ENCODE peak calls at places on chromosome 4, in seven cellular contexts. D is AG09309, S is ELR, T is AG08395, Z is SW 1271, H is left ventricle myocardium inferior, Q is A549. V is an unnamed sample.

GRCh38 chr4:147760695-147761094 is 28.8 kb downstream of the ARHGAP10 start:
- DNase-seq in D (no peak), S (no peak), T (peak; percentile 11), Z (no peak), H (peak; percentile 43), Q (no peak), V (no peak)

GRCh38 chr4:104279744-104280143 is 214.9 kb downstream of the CXXC4 start:
- DNase-seq in D (no peak), S (no peak), T (no peak), Z (no peak), H (no peak), Q (no peak), V (no peak)

GRCh38 chr4:10697071-10697470 is 12.5 kb upstream of the CLNK start:
- DNase-seq in D (no peak), S (no peak), T (no peak), Z (no peak), H (no peak), Q (no peak), V (no peak)

GRCh38 chr4:44722001-44722400 is 4.4 kb downstream of the GNPDA2 start:
- DNase-seq in D (no peak), S (no peak), T (no peak), Z (no peak), H (no peak), Q (no peak), V (no peak)

GRCh38 chr4:120718979-120719566 is 203.5 kb downstream of the PRDM5 start:
- DNase-seq in D (no peak), S (peak; percentile 54), T (peak; percentile 57), Z (no peak), H (no peak), Q (no peak), V (no peak)

GRCh38 chr4:6573986-6574746 is 823 bp upstream of the MAN2B2 start:
- DNase-seq in D (no peak), S (no peak), T (no peak), Z (no peak), H (no peak), Q (no peak), V (no peak)

GRCh38 chr4:123170843-123171242 is 225.8 kb upstream of the SPRY1 start:
- DNase-seq in D (no peak), S (peak; percentile 35), T (no peak), Z (no peak), H (no peak), Q (no peak), V (no peak)

GRCh38 chr4:177320721-177321120 is 11.0 kb downstream of the NEIL3 start:
- DNase-seq in D (no peak), S (no peak), T (no peak), Z (no peak), H (no peak), Q (no peak), V (no peak)

GRCh38 chr4:148964456-148964855 is 522.2 kb upstream of the NR3C2 start:
- DNase-seq in D (no peak), S (no peak), T (no peak), Z (no peak), H (no peak), Q (no peak), V (no peak)

GRCh38 chr4:13893221-13893620 is 265.7 kb upstream of the BOD1L1 start:
- DNase-seq in D (no peak), S (no peak), T (peak; percentile 10), Z (no peak), H (no peak), Q (no peak), V (no peak)

GRCh38 chr4:30461218-30461617 is 259.0 kb upstream of the PCDH7 start:
- DNase-seq in D (no peak), S (no peak), T (no peak), Z (no peak), H (no peak), Q (no peak), V (no peak)

GRCh38 chr4:3803946-3804345 is 37.8 kb downstream of the ADRA2C start:
- DNase-seq in D (no peak), S (no peak), T (no peak), Z (no peak), H (no peak), Q (no peak), V (no peak)

GRCh38 chr4:58247792-58248191 is 1137.6 kb upstream of the IGFBP7 start:
- DNase-seq in D (no peak), S (peak; percentile 43), T (no peak), Z (no peak), H (no peak), Q (no peak), V (no peak)

GRCh38 chr4:100948911-100949310 is 398.4 kb downstream of the PPP3CA start:
- DNase-seq in D (no peak), S (no peak), T (no peak), Z (no peak), H (no peak), Q (no peak), V (no peak)